ENCODE peak calls at places on chromosomes 1 and 21, in ten cellular contexts. Y is NCI-H146, J is GM04504, G is IMR-90, E is A673, A is brain microvascular endothelial cell, Z is iPS-NIHi11, T is activated T-helper 1 cell treated with Interleukin-2 at 50 U/mL for 16 hours, K is NCI-H1092 treated with DMSO at 0.1 percent for 48 hours, X is endothelial cell. M is an unnamed sample.

GRCh38 chr1:38004284-38005101 is 821 bp downstream of the FHL3 start:
- DNase-seq in Y (peak; percentile 11), J (no peak), G (no peak), E (no peak), A (no peak), Z (no peak), T (no peak), K (no peak), X (no peak), M (no peak)

GRCh38 chr1:84373446-84374141 is 24.7 kb upstream of the DNASE2B start:
- DNase-seq in Y (no peak), J (no peak), G (peak; percentile 47), E (no peak), A (no peak), Z (no peak), T (no peak), K (no peak), X (no peak), M (no peak)

GRCh38 chr1:65959896-65960295 is 167.2 kb downstream of the PDE4B start:
- DNase-seq in Y (no peak), J (no peak), G (peak; percentile 51), E (no peak), A (peak; percentile 87), Z (no peak), T (no peak), K (no peak), X (no peak), M (no peak)

GRCh38 chr1:16727190-16728111 is 12.9 kb upstream of the RNU1-4 start:
- DNase-seq in Y (peak; percentile 78), J (peak; percentile 3), G (peak; percentile 64), E (peak; percentile 46), A (peak; percentile 77), Z (peak; percentile 62), T (peak; percentile 24), K (no peak), X (peak; percentile 62), M (peak; percentile 66)

GRCh38 chr1:181712636-181713238 is 229.4 kb downstream of the CACNA1E start:
- DNase-seq in Y (no peak), J (no peak), G (no peak), E (no peak), A (no peak), Z (no peak), T (no peak), K (no peak), X (no peak), M (no peak)

GRCh38 chr21:25552856-25553255 is 54.4 kb downstream of the MRPL39 start:
- DNase-seq in Y (no peak), J (no peak), G (no peak), E (no peak), A (no peak), Z (no peak), T (no peak), K (no peak), X (no peak), M (no peak)

GRCh38 chr21:37878946-37879660 is 37.2 kb downstream of the KCNJ6 start:
- DNase-seq in Y (peak; percentile 0), J (no peak), G (peak; percentile 93), E (no peak), A (peak; percentile 89), Z (no peak), T (no peak), K (no peak), X (no peak), M (no peak)

GRCh38 chr1:205812271-205812877 is 624 bp downstream of the SLC41A1 start:
- DNase-seq in Y (peak; percentile 42), J (no peak), G (peak; percentile 13), E (peak; percentile 33), A (no peak), Z (peak; percentile 71), T (no peak), K (no peak), X (peak; percentile 38), M (no peak)

GRCh38 chr1:58982259-58982998 is 198.6 kb upstream of the JUN start:
- DNase-seq in Y (peak; percentile 90), J (peak; percentile 23), G (no peak), E (no peak), A (no peak), Z (peak; percentile 23), T (no peak), K (peak; percentile 16), X (no peak), M (peak; percentile 16)

GRCh38 chr21:46127239-46128105 is 27.9 kb downstream of the FTCD start:
- DNase-seq in Y (no peak), J (no peak), G (no peak), E (no peak), A (no peak), Z (peak; percentile 16), T (no peak), K (no peak), X (no peak), M (no peak)

GRCh38 chr1:116391207-116391606 is 18.2 kb downstream of the ATP1A1 start:
- DNase-seq in Y (no peak), J (no peak), G (no peak), E (no peak), A (no peak), Z (no peak), T (no peak), K (no peak), X (no peak), M (no peak)

GRCh38 chr1:22018583-22019559 is 17.4 kb downstream of the CELA3A start:
- DNase-seq in Y (no peak), J (peak; percentile 87), G (peak; percentile 88), E (peak; percentile 57), A (peak; percentile 96), Z (no peak), T (peak; percentile 41), K (peak; percentile 6), X (no peak), M (no peak)

GRCh38 chr1:240093120-240093961 is 1.7 kb downstream of the FMN2 start:
- DNase-seq in Y (peak; percentile 75), J (no peak), G (no peak), E (no peak), A (peak; percentile 25), Z (peak; percentile 54), T (no peak), K (peak; percentile 55), X (peak; percentile 29), M (no peak)

GRCh38 chr1:27574871-27575831 is 28.8 kb downstream of the AHDC1 start:
- DNase-seq in Y (peak; percentile 74), J (peak; percentile 76), G (peak; percentile 85), E (peak; percentile 75), A (peak; percentile 68), Z (peak; percentile 82), T (no peak), K (peak; percentile 55), X (peak; percentile 79), M (no peak)

GRCh38 chr1:78038491-78038939 is 7.3 kb upstream of the GIPC2 start:
- DNase-seq in Y (no peak), J (no peak), G (peak; percentile 83), E (no peak), A (no peak), Z (no peak), T (no peak), K (peak; percentile 13), X (no peak), M (no peak)

GRCh38 chr1:43836267-43836951 is 97.2 kb upstream of the ARTN start:
- DNase-seq in Y (peak; percentile 88), J (no peak), G (no peak), E (peak; percentile 88), A (no peak), Z (peak; percentile 43), T (peak; percentile 40), K (peak; percentile 95), X (no peak), M (peak; percentile 84)

GRCh38 chr1:186404454-186405051 is 28.9 kb downstream of the ODR4 start:
- DNase-seq in Y (peak; percentile 25), J (peak; percentile 24), G (peak; percentile 76), E (peak; percentile 90), A (peak; percentile 58), Z (peak; percentile 32), T (no peak), K (peak; percentile 50), X (no peak), M (peak; percentile 74)

GRCh38 chr1:91038582-91038981 is 16.7 kb upstream of the ZNF644 start:
- DNase-seq in Y (no peak), J (no peak), G (no peak), E (no peak), A (no peak), Z (no peak), T (no peak), K (no peak), X (no peak), M (no peak)

GRCh38 chr1:44884746-44885145 is 41.7 kb upstream of the PTCH2 start:
- DNase-seq in Y (no peak), J (no peak), G (no peak), E (peak; percentile 16), A (no peak), Z (no peak), T (no peak), K (peak; percentile 37), X (no peak), M (no peak)

GRCh38 chr1:115790846-115791245 is 22.3 kb upstream of the CASQ2 start:
- DNase-seq in Y (no peak), J (no peak), G (no peak), E (no peak), A (no peak), Z (no peak), T (no peak), K (no peak), X (no peak), M (no peak)

GRCh38 chr1:44327679-44328491 is 27.2 kb downstream of the ERI3 start:
- DNase-seq in Y (peak; percentile 89), J (peak; percentile 100), G (peak; percentile 100), E (peak; percentile 80), A (peak; percentile 100), Z (peak; percentile 66), T (no peak), K (peak; percentile 78), X (no peak), M (peak; percentile 99)

GRCh38 chr1:194208674-194209073 is 1022.3 kb upstream of the B3GALT2 start:
- DNase-seq in Y (no peak), J (no peak), G (no peak), E (no peak), A (no peak), Z (no peak), T (no peak), K (no peak), X (no peak), M (no peak)

GRCh38 chr1:221739677-221740025 is 2.2 kb downstream of the DUSP10 start:
- DNase-seq in Y (no peak), J (no peak), G (no peak), E (no peak), A (no peak), Z (no peak), T (no peak), K (no peak), X (no peak), M (no peak)